ENCODE peak calls at places on chromosomes 5 and 9, in six cellular contexts. One of them, this sample, is unnamed.

GRCh38 chr9:17600962-17601593 is 22.2 kb downstream of the SH3GL2 start:
- DNase-seq in lung: no peak
- DNase-seq in fibroblast of lung: peak; percentile 64
- DNase-seq in BE2C: no peak
- DNase-seq in K562: no peak
- DNase-seq in transverse colon: no peak
- DNase-seq in this sample: no peak

GRCh38 chr5:10559151-10559550 is 4.7 kb upstream of the ANKRD33B start:
- DNase-seq in lung: no peak
- DNase-seq in fibroblast of lung: no peak
- DNase-seq in BE2C: no peak
- DNase-seq in K562: no peak
- DNase-seq in transverse colon: no peak
- DNase-seq in this sample: no peak

GRCh38 chr5:110441035-110441434 is 285.4 kb downstream of the TMEM232 start:
- DNase-seq in lung: no peak
- DNase-seq in fibroblast of lung: peak; percentile 42
- DNase-seq in BE2C: peak; percentile 41
- DNase-seq in K562: no peak
- DNase-seq in transverse colon: no peak
- DNase-seq in this sample: no peak

GRCh38 chr5:36777105-36777757 is 99.3 kb upstream of the NIPBL start:
- DNase-seq in lung: no peak
- DNase-seq in fibroblast of lung: peak; percentile 25
- DNase-seq in BE2C: peak; percentile 26
- DNase-seq in K562: peak; percentile 15
- DNase-seq in transverse colon: peak; percentile 19
- DNase-seq in this sample: no peak

GRCh38 chr9:88932766-88933165 is 58.5 kb upstream of the S1PR3 start:
- DNase-seq in lung: no peak
- DNase-seq in fibroblast of lung: no peak
- DNase-seq in BE2C: peak; percentile 85
- DNase-seq in K562: peak; percentile 22
- DNase-seq in transverse colon: no peak
- DNase-seq in this sample: no peak

GRCh38 chr5:21807953-21808352 is 1045.2 kb downstream of the CDH12 start:
- DNase-seq in lung: no peak
- DNase-seq in fibroblast of lung: no peak
- DNase-seq in BE2C: no peak
- DNase-seq in K562: no peak
- DNase-seq in transverse colon: no peak
- DNase-seq in this sample: no peak

GRCh38 chr5:41176952-41177351 is 36.4 kb downstream of the C6 start:
- DNase-seq in lung: no peak
- DNase-seq in fibroblast of lung: peak; percentile 14
- DNase-seq in BE2C: no peak
- DNase-seq in K562: no peak
- DNase-seq in transverse colon: no peak
- DNase-seq in this sample: no peak

GRCh38 chr5:59357421-59357977 is 536.0 kb downstream of the PDE4D start:
- DNase-seq in lung: peak; percentile 60
- DNase-seq in fibroblast of lung: peak; percentile 52
- DNase-seq in BE2C: no peak
- DNase-seq in K562: no peak
- DNase-seq in transverse colon: no peak
- DNase-seq in this sample: no peak

GRCh38 chr9:77926314-77926959 is 105.2 kb downstream of the GNAQ start:
- DNase-seq in lung: no peak
- DNase-seq in fibroblast of lung: peak; percentile 88
- DNase-seq in BE2C: no peak
- DNase-seq in K562: no peak
- DNase-seq in transverse colon: no peak
- DNase-seq in this sample: no peak

GRCh38 chr9:95129651-95130291 is 187.7 kb downstream of the FANCC start:
- DNase-seq in lung: no peak
- DNase-seq in fibroblast of lung: no peak
- DNase-seq in BE2C: no peak
- DNase-seq in K562: no peak
- DNase-seq in transverse colon: no peak
- DNase-seq in this sample: no peak

GRCh38 chr5:166441-167372 is 24.6 kb upstream of the LRRC14B start:
- DNase-seq in lung: no peak
- DNase-seq in fibroblast of lung: no peak
- DNase-seq in BE2C: peak; percentile 4
- DNase-seq in K562: no peak
- DNase-seq in transverse colon: no peak
- DNase-seq in this sample: no peak

GRCh38 chr5:141637266-141637692 is 482 bp downstream of the RELL2 start:
- DNase-seq in lung: no peak
- DNase-seq in fibroblast of lung: no peak
- DNase-seq in BE2C: peak; percentile 60
- DNase-seq in K562: peak; percentile 62
- DNase-seq in transverse colon: peak; percentile 42
- DNase-seq in this sample: peak; percentile 74

GRCh38 chr5:121962943-121963342 is 1.2 kb downstream of the SRFBP1 start:
- DNase-seq in lung: no peak
- DNase-seq in fibroblast of lung: no peak
- DNase-seq in BE2C: no peak
- DNase-seq in K562: no peak
- DNase-seq in transverse colon: no peak
- DNase-seq in this sample: no peak

GRCh38 chr5:122612901-122613300 is 162.0 kb upstream of the SNX2 start:
- DNase-seq in lung: no peak
- DNase-seq in fibroblast of lung: no peak
- DNase-seq in BE2C: no peak
- DNase-seq in K562: no peak
- DNase-seq in transverse colon: no peak
- DNase-seq in this sample: no peak

GRCh38 chr5:64883912-64884311 is 115.2 kb downstream of the CWC27 start:
- DNase-seq in lung: no peak
- DNase-seq in fibroblast of lung: no peak
- DNase-seq in BE2C: no peak
- DNase-seq in K562: no peak
- DNase-seq in transverse colon: no peak
- DNase-seq in this sample: no peak

GRCh38 chr5:170493028-170493820 is 10.6 kb upstream of the KCNIP1 start:
- DNase-seq in lung: no peak
- DNase-seq in fibroblast of lung: no peak
- DNase-seq in BE2C: no peak
- DNase-seq in K562: no peak
- DNase-seq in transverse colon: no peak
- DNase-seq in this sample: no peak

GRCh38 chr5:10330511-10331105 is 22.9 kb upstream of the MARCHF6 start:
- DNase-seq in lung: no peak
- DNase-seq in fibroblast of lung: no peak
- DNase-seq in BE2C: no peak
- DNase-seq in K562: no peak
- DNase-seq in transverse colon: no peak
- DNase-seq in this sample: no peak

GRCh38 chr9:76313771-76314170 is 80.5 kb downstream of the RFK start:
- DNase-seq in lung: no peak
- DNase-seq in fibroblast of lung: no peak
- DNase-seq in BE2C: no peak
- DNase-seq in K562: no peak
- DNase-seq in transverse colon: peak; percentile 49
- DNase-seq in this sample: no peak

GRCh38 chr5:176185133-176185733 is 53.0 kb upstream of the SIMC1 start:
- DNase-seq in lung: no peak
- DNase-seq in fibroblast of lung: no peak
- DNase-seq in BE2C: no peak
- DNase-seq in K562: peak; percentile 19
- DNase-seq in transverse colon: no peak
- DNase-seq in this sample: no peak

GRCh38 chr9:127887792-127888191 is 10.3 kb upstream of the AK1 start:
- DNase-seq in lung: no peak
- DNase-seq in fibroblast of lung: no peak
- DNase-seq in BE2C: no peak
- DNase-seq in K562: no peak
- DNase-seq in transverse colon: no peak
- DNase-seq in this sample: no peak

GRCh38 chr9:134540441-134541372 is 100.9 kb upstream of the COL5A1 start:
- DNase-seq in lung: no peak
- DNase-seq in fibroblast of lung: no peak
- DNase-seq in BE2C: no peak
- DNase-seq in K562: no peak
- DNase-seq in transverse colon: no peak
- DNase-seq in this sample: no peak

GRCh38 chr9:18795947-18796705 is 236.9 kb downstream of the SAXO1 start:
- DNase-seq in lung: no peak
- DNase-seq in fibroblast of lung: peak; percentile 98
- DNase-seq in BE2C: no peak
- DNase-seq in K562: no peak
- DNase-seq in transverse colon: no peak
- DNase-seq in this sample: no peak

DNA sequence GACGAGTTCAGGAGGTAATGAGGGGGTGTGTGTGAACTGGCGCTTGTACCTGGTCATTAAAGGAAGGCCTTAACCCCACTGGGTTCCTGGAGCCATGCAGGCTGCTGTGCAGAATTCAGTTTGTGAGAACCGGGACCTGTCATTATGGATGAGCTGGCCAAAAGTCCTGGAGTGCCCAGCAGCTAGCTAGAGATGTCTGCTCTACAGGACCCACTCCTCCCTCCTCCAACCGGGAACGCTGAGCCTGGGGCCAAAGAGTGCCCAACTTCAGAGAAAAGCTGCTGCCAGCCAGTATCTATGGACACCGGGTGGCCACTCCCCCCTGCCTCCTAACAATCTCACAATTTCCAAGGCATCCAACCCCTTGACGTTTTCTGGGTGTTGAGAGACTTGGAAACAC is 1.2 kb downstream of the ENTREP1 start:
- DNase-seq in lung: no peak
- DNase-seq in fibroblast of lung: no peak
- DNase-seq in BE2C: no peak
- DNase-seq in K562: no peak
- DNase-seq in transverse colon: no peak
- DNase-seq in this sample: no peak
- H3K4me3 ChIP-seq in lung: peak overlapping the region; percentile 27
- H3K4me3 ChIP-seq in fibroblast of lung: no peak overlapping the region
- H3K4me3 ChIP-seq in BE2C: no peak overlapping the region
- H3K4me3 ChIP-seq in K562: no peak overlapping the region
- H3K4me3 ChIP-seq in transverse colon: peak overlapping the region; percentile 62
- H3K4me3 ChIP-seq in this sample: no peak overlapping the region

DNA sequence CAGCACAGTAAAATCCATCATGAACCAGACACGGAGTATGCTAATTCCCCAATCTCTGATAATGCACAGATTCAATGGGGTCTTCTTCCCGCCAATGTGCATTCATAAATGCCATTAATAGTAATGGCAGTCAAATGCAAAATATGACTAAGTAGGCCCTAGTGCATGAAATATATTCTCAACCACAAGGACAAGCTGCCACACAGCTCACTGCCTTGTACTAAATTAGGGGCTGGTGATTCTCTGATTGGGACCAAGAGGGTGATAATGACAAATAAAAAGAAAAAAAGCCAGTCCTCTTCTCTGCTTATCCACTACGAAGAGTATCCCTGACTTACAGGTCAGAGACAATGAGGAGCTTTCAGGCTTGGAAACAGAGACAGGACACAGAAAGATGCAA is 148.3 kb downstream of the EBF1 start:
- DNase-seq in lung: no peak
- DNase-seq in fibroblast of lung: no peak
- DNase-seq in BE2C: no peak
- DNase-seq in K562: no peak
- DNase-seq in transverse colon: no peak
- DNase-seq in this sample: no peak
- H3K4me3 ChIP-seq in lung: no peak overlapping the region
- H3K4me3 ChIP-seq in fibroblast of lung: no peak overlapping the region
- H3K4me3 ChIP-seq in BE2C: no peak overlapping the region
- H3K4me3 ChIP-seq in K562: no peak overlapping the region
- H3K4me3 ChIP-seq in transverse colon: no peak overlapping the region
- H3K4me3 ChIP-seq in this sample: no peak overlapping the region

GRCh38 chr9:73133042-73133651 is 18.5 kb upstream of the ANXA1 start:
- DNase-seq in lung: no peak
- DNase-seq in fibroblast of lung: no peak
- DNase-seq in BE2C: no peak
- DNase-seq in K562: no peak
- DNase-seq in transverse colon: no peak
- DNase-seq in this sample: no peak
- H3K4me3 ChIP-seq in lung: no peak overlapping the region
- H3K4me3 ChIP-seq in fibroblast of lung: peak overlapping the region; percentile 82
- H3K4me3 ChIP-seq in BE2C: no peak overlapping the region
- H3K4me3 ChIP-seq in K562: no peak overlapping the region
- H3K4me3 ChIP-seq in transverse colon: peak overlapping the region; percentile 59
- H3K4me3 ChIP-seq in this sample: peak overlapping the region; percentile 56

GRCh38 chr5:74141053-74141452 is 499.5 kb downstream of the ENC1 start:
- DNase-seq in lung: no peak
- DNase-seq in fibroblast of lung: peak; percentile 75
- DNase-seq in BE2C: no peak
- DNase-seq in K562: no peak
- DNase-seq in transverse colon: no peak
- DNase-seq in this sample: no peak

GRCh38 chr5:74140409-74140808 is 500.1 kb downstream of the ENC1 start:
- DNase-seq in lung: no peak
- DNase-seq in fibroblast of lung: peak; percentile 3
- DNase-seq in BE2C: no peak
- DNase-seq in K562: no peak
- DNase-seq in transverse colon: no peak
- DNase-seq in this sample: no peak

GRCh38 chr5:74143151-74143550 is 497.4 kb downstream of the ENC1 start:
- DNase-seq in lung: no peak
- DNase-seq in fibroblast of lung: no peak
- DNase-seq in BE2C: no peak
- DNase-seq in K562: no peak
- DNase-seq in transverse colon: no peak
- DNase-seq in this sample: no peak

GRCh38 chr5:74136276-74136675 is 504.3 kb downstream of the ENC1 start:
- DNase-seq in lung: no peak
- DNase-seq in fibroblast of lung: no peak
- DNase-seq in BE2C: no peak
- DNase-seq in K562: no peak
- DNase-seq in transverse colon: no peak
- DNase-seq in this sample: no peak

DNA sequence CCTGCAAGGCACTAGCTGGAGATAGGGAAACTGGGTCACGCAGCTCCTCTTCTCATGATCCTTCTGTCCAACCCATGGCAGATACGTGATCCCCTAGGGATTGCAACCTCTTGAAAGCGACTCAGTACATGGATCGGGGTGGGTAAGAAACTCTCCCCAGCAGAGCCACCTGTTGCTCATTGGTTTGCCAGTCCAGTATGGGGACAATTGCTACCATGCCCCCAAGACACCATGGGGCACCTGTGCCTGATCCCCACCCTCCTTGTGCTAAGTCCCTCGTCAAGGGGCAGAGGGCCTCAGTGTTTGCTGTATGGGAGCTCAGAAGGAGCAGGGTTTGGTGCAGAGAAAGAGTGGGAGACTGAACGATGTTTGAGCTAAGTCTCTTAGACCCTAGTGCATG is 500.9 kb downstream of the ENC1 start:
- DNase-seq in lung: no peak
- DNase-seq in fibroblast of lung: no peak
- DNase-seq in BE2C: no peak
- DNase-seq in K562: no peak
- DNase-seq in transverse colon: no peak
- DNase-seq in this sample: no peak
- H3K4me3 ChIP-seq in lung: no peak overlapping the region
- H3K4me3 ChIP-seq in fibroblast of lung: no peak overlapping the region
- H3K4me3 ChIP-seq in BE2C: no peak overlapping the region
- H3K4me3 ChIP-seq in K562: no peak overlapping the region
- H3K4me3 ChIP-seq in transverse colon: no peak overlapping the region
- H3K4me3 ChIP-seq in this sample: no peak overlapping the region

This sample was measured in GM06990.